ENCODE peak calls at places on chromosomes 3 and 15, in nine cellular contexts. O is frontal cortex, L is adrenal gland, T is glutamatergic neuron, N is psoas muscle, J is GM04504, A is NCI-H2081, Y is AG09319, D is NCI-H774. Q is an unnamed sample.

GRCh38 chr15:53671545-53671944 is 87.9 kb downstream of the WDR72 start:
- DNase-seq in O (no peak), L (no peak), T (no peak), N (no peak), J (no peak), A (no peak), Y (no peak), D (no peak), Q (no peak)

GRCh38 chr3:52848617-52849016 is 13.8 kb upstream of the MUSTN1 start:
- DNase-seq in O (no peak), L (no peak), T (no peak), N (peak; percentile 50), J (peak; percentile 51), A (no peak), Y (no peak), D (no peak), Q (no peak)

GRCh38 chr3:169237181-169237580 is 426.3 kb downstream of the MECOM start:
- DNase-seq in O (no peak), L (no peak), T (no peak), N (no peak), J (no peak), A (no peak), Y (no peak), D (no peak), Q (no peak)

GRCh38 chr3:49006591-49007067 is 562 bp upstream of the WDR6 start:
- DNase-seq in O (no peak), L (peak; percentile 65), T (no peak), N (peak; percentile 49), J (no peak), A (peak; percentile 27), Y (no peak), D (no peak), Q (peak; percentile 52)

GRCh38 chr3:59116138-59116537 is 66.3 kb upstream of the CFAP20DC start:
- DNase-seq in O (no peak), L (no peak), T (no peak), N (no peak), J (no peak), A (no peak), Y (no peak), D (no peak), Q (no peak)

GRCh38 chr15:38002883-38003477 is 68.5 kb downstream of the TMCO5A start:
- DNase-seq in O (no peak), L (peak; percentile 75), T (peak; percentile 26), N (peak; percentile 31), J (peak; percentile 48), A (peak; percentile 41), Y (peak; percentile 63), D (no peak), Q (peak; percentile 69)

GRCh38 chr3:141294848-141295247 is 63.2 kb downstream of the PXYLP1 start:
- DNase-seq in O (no peak), L (no peak), T (no peak), N (no peak), J (no peak), A (no peak), Y (no peak), D (no peak), Q (no peak)

GRCh38 chr3:14480207-14481017 is 59.7 kb downstream of the GRIP2 start:
- DNase-seq in O (no peak), L (peak; percentile 74), T (no peak), N (no peak), J (no peak), A (no peak), Y (no peak), D (no peak), Q (no peak)

GRCh38 chr3:137165117-137165806 is 207.5 kb downstream of the IL20RB start:
- DNase-seq in O (no peak), L (no peak), T (peak; percentile 24), N (no peak), J (no peak), A (no peak), Y (no peak), D (no peak), Q (no peak)

GRCh38 chr3:32117324-32117723 is 10.9 kb downstream of the GPD1L start:
- DNase-seq in O (no peak), L (no peak), T (no peak), N (no peak), J (no peak), A (peak; percentile 15), Y (no peak), D (peak; percentile 1), Q (no peak)

GRCh38 chr3:85726241-85726640 is 767.5 kb downstream of the CADM2 start:
- DNase-seq in O (no peak), L (no peak), T (no peak), N (no peak), J (no peak), A (no peak), Y (no peak), D (no peak), Q (no peak)

GRCh38 chr3:66692751-66693140 is 191.9 kb upstream of the LRIG1 start:
- DNase-seq in O (no peak), L (no peak), T (no peak), N (no peak), J (no peak), A (no peak), Y (no peak), D (no peak), Q (no peak)

GRCh38 chr3:65641041-65641440 is 397.7 kb downstream of the MAGI1 start:
- DNase-seq in O (no peak), L (no peak), T (no peak), N (no peak), J (no peak), A (no peak), Y (no peak), D (no peak), Q (no peak)

GRCh38 chr3:183318846-183319770 is 66.1 kb downstream of the B3GNT5 start:
- DNase-seq in O (no peak), L (no peak), T (no peak), N (no peak), J (no peak), A (no peak), Y (no peak), D (no peak), Q (no peak)

GRCh38 chr15:85404156-85404921 is 23.9 kb downstream of the AKAP13 start:
- DNase-seq in O (no peak), L (no peak), T (no peak), N (no peak), J (no peak), A (no peak), Y (no peak), D (no peak), Q (no peak)

GRCh38 chr15:57895291-57895690 is 170.2 kb downstream of the ALDH1A2 start:
- DNase-seq in O (no peak), L (no peak), T (no peak), N (no peak), J (no peak), A (no peak), Y (no peak), D (no peak), Q (no peak)

GRCh38 chr3:105140899-105141367 is 225.8 kb upstream of the ALCAM start:
- DNase-seq in O (no peak), L (no peak), T (no peak), N (no peak), J (no peak), A (no peak), Y (no peak), D (no peak), Q (no peak)

Q was measured in left lung.